ENCODE peak calls at places on chromosomes 13 and 19, in seven cellular contexts. U, I, R, D, X, N and W are unnamed samples.

GRCh38 chr13:100069278-100069677 is 19.6 kb upstream of the PCCA start:
- DNase-seq in U (no peak), D (no peak), I (no peak), N (no peak), R (peak; percentile 67), X (no peak), W (peak; percentile 92)

GRCh38 chr19:29117926-29118325 is 95.0 kb downstream of the UQCRFS1 start:
- DNase-seq in R (no peak), X (no peak), I (no peak), D (no peak), U (no peak), N (no peak), W (no peak)

GRCh38 chr19:2552859-2553258 is 76.9 kb downstream of the GADD45B start:
- DNase-seq in D (no peak), U (no peak), N (peak; percentile 35), R (no peak), X (no peak), I (no peak), W (no peak)

GRCh38 chr13:51728972-51729371 is 75.0 kb downstream of the DHRS12 start:
- DNase-seq in N (no peak), I (no peak), X (no peak), R (peak; percentile 82), U (no peak), D (no peak), W (peak; percentile 94)

GRCh38 chr19:4671182-4671851 is 1.2 kb upstream of the MYDGF start:
- DNase-seq in N (no peak), I (no peak), R (no peak), U (no peak), X (no peak), D (no peak), W (no peak)

GRCh38 chr13:42615691-42616090 is 41.7 kb downstream of the TNFSF11 start:
- DNase-seq in X (no peak), N (no peak), U (no peak), R (peak; percentile 47), I (no peak), D (no peak), W (peak; percentile 19)

GRCh38 chr13:33285420-33286124 is at the start of gene STARD13:
- DNase-seq in I (peak; percentile 95), N (peak; percentile 93), U (peak; percentile 92), X (peak; percentile 91), D (peak; percentile 98), R (peak; percentile 98), W (peak; percentile 98)

GRCh38 chr13:20974981-20975585 is 72.5 kb upstream of the XPO4 start:
- DNase-seq in U (no peak), N (no peak), X (no peak), R (no peak), D (no peak), I (no peak), W (no peak)

GRCh38 chr13:114131581-114132418 is 623 bp downstream of the RASA3 start:
- DNase-seq in N (no peak), R (peak; percentile 31), D (no peak), X (peak; percentile 64), U (no peak), I (no peak), W (peak; percentile 53)

GRCh38 chr19:22116760-22117159 is 64.5 kb downstream of the ZNF257 start:
- DNase-seq in U (no peak), R (no peak), D (no peak), X (no peak), I (no peak), N (no peak), W (no peak)

GRCh38 chr13:60583911-60584753 is 187.1 kb downstream of the TDRD3 start:
- DNase-seq in X (peak; percentile 25), D (no peak), N (peak; percentile 25), R (peak; percentile 58), I (peak; percentile 93), U (no peak), W (peak; percentile 66)

GRCh38 chr13:94233401-94233800 is 246.1 kb downstream of the DCT start:
- DNase-seq in N (no peak), I (no peak), D (peak; percentile 68), X (no peak), R (peak; percentile 97), U (no peak), W (peak; percentile 97)

GRCh38 chr13:112330479-112331407 is 45.4 kb upstream of the SPACA7 start:
- DNase-seq in N (no peak), X (no peak), D (peak; percentile 29), R (no peak), U (no peak), I (no peak), W (no peak)

GRCh38 chr19:2180881-2181617 is 17.3 kb downstream of the DOT1L start:
- DNase-seq in X (no peak), R (no peak), N (no peak), U (no peak), I (peak; percentile 24), D (no peak), W (no peak)

GRCh38 chr13:110106726-110107125 is 200.2 kb downstream of the COL4A1 start:
- DNase-seq in X (no peak), I (peak; percentile 18), R (peak; percentile 41), N (peak; percentile 29), D (peak; percentile 78), U (no peak), W (peak; percentile 55)

GRCh38 chr13:23433171-23434153 is at the start of gene SACS:
- DNase-seq in R (peak; percentile 39), D (peak; percentile 17), I (peak; percentile 86), U (no peak), N (no peak), X (peak; percentile 95), W (peak; percentile 48)

GRCh38 chr13:89514534-89515312 is 1832.8 kb upstream of the MIR17HG start:
- DNase-seq in R (peak; percentile 83), X (peak; percentile 43), N (no peak), D (peak; percentile 22), I (no peak), U (no peak), W (peak; percentile 74)

GRCh38 chr13:51806571-51806970 is 2.6 kb upstream of the DHRS12 start:
- DNase-seq in D (peak; percentile 52), U (no peak), R (peak; percentile 33), X (no peak), I (no peak), N (no peak), W (peak; percentile 42)

GRCh38 chr19:54473071-54473941 is at the start of gene CDC42EP5:
- DNase-seq in R (peak; percentile 84), D (peak; percentile 61), I (peak; percentile 40), N (peak; percentile 86), X (peak; percentile 32), U (peak; percentile 61), W (peak; percentile 90)

GRCh38 chr13:60662595-60662994 is 265.6 kb downstream of the TDRD3 start:
- DNase-seq in I (no peak), R (no peak), D (no peak), N (no peak), U (no peak), X (no peak), W (no peak)

GRCh38 chr19:39064405-39064804 is 19.8 kb upstream of the ACP7 start:
- DNase-seq in I (no peak), N (no peak), X (no peak), U (no peak), R (no peak), D (no peak), W (no peak)

GRCh38 chr19:39054091-39054470 is 21.7 kb upstream of the FBXO27 start:
- DNase-seq in U (no peak), N (no peak), I (no peak), D (no peak), R (no peak), X (no peak), W (no peak)

GRCh38 chr19:39057615-39058014 is 25.3 kb upstream of the FBXO27 start:
- DNase-seq in X (no peak), I (no peak), U (no peak), N (no peak), R (no peak), D (no peak), W (peak; percentile 21)

GRCh38 chr19:39060130-39060529 is 24.0 kb upstream of the ACP7 start:
- DNase-seq in D (no peak), I (no peak), X (no peak), R (no peak), U (no peak), N (no peak), W (no peak)

DNA sequence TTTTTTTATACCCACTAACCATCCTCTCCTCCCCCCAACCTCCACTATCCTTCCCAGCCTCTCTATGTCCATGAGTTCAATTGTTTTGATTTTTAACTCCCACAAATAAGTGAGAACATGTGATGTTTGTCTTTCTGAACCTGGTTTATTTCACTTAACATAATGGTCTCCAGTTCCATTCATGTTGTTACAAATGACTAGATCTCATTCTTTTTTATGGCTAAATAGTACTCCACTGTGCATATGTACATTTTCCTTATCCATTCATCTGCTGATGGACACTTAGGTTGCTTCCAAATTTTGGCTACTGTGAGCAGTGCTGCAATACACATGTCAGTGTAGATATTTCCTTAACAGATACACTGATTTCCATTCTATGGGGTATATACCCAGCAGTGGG is 24.9 kb upstream of the ACP7 start:
- DNase-seq in I (no peak), N (no peak), X (no peak), R (no peak), D (no peak), U (no peak), W (no peak)
- TF ChIP-seq CTCF in I (no peak), N (no peak), X (no peak), R (no peak), D (no peak), U (no peak), W (no peak)

GRCh38 chr19:14089412-14089661 is 1.2 kb downstream of the SAMD1 start:
- DNase-seq in I (no peak), X (peak; percentile 59), U (no peak), R (peak; percentile 35), D (no peak), N (no peak), W (peak; percentile 43)
- TF ChIP-seq CTCF in I (peak; percentile 55), X (peak; percentile 47), U (no peak), R (peak; percentile 21), D (no peak), N (no peak), W (no peak)

DNA sequence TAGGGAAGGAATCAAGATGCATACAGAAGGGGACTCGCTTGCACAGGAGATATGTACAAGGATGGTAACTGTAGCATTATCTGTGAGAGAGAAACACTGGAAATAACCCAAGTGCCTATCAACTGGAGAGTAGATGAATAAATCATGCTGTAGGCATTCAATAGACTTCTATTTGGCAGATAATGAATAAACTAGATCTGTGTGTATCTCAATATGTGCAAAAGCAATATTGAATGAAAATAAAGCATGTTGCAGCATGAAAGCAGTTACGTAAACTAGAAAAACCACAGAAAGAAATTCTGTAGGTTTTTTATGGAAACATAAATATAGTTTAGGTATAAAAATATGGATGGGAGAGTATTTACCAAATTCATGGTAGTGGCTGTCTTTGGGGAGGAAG is 38.6 kb upstream of the RGCC start:
- DNase-seq in R (no peak), U (no peak), N (no peak), X (no peak), I (no peak), D (no peak), W (no peak)
- TF ChIP-seq CTCF in R (no peak), U (no peak), N (no peak), X (no peak), I (no peak), D (no peak), W (no peak)

GRCh38 chr13:26075498-26075897 is 23.7 kb upstream of the SHISA2 start:
- DNase-seq in D (no peak), X (peak; percentile 52), N (no peak), U (no peak), I (no peak), R (no peak), W (no peak)

DNA sequence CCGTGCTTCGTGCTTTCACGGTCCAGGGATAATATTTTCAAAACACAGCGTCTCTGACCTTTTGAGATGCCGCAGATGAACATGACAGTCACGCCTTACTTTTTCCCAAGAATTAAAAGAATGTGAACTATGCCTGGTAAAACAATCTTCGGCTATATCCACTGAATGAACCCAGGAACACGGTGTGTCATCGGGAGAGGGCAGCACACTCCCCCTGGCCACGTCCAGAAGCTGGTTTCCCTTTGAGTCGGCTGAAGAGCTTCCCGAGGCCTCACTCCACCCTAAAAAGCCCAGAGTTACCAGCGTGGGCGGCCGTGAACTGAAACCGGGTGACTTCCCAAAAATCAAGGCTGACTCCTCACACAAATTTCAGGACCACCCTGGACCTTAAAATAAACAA is 22.9 kb upstream of the SHISA2 start:
- DNase-seq in R (no peak), X (no peak), I (no peak), D (peak; percentile 29), U (no peak), N (no peak), W (peak; percentile 33)
- TF ChIP-seq CTCF in R (no peak), X (no peak), I (no peak), D (no peak), U (no peak), N (no peak), W (peak; percentile 17)